ENCODE peak calls at places on chromosomes 1 and 21, in four cellular contexts. O, Y, B and U are unnamed samples.
A peak's percentile ranks its signal among the peaks of the same experiment; 100 is the strongest.

GRCh38 chr1:222829868-222830267 is 15.0 kb downstream of the DISP1 start:
- DNase-seq in O (peak; percentile 59), Y (no peak), B (no peak), U (no peak)

GRCh38 chr1:43432171-43432860 is 21.4 kb downstream of the HYI start:
- DNase-seq in O (no peak), B (no peak), Y (no peak), U (no peak)

GRCh38 chr21:32257952-32258785 is 20.7 kb downstream of the MIS18A start:
- DNase-seq in Y (no peak), O (peak; percentile 82), B (no peak), U (no peak)

GRCh38 chr1:93701619-93702018 is 20.0 kb upstream of the BCAR3 start:
- DNase-seq in Y (no peak), B (no peak), O (peak; percentile 98), U (no peak)

GRCh38 chr1:22976461-22977243 is 4.0 kb upstream of the LACTBL1 start:
- DNase-seq in B (no peak), Y (peak; percentile 29), O (peak; percentile 88), U (peak; percentile 21)

GRCh38 chr1:52574594-52574993 is 21.7 kb upstream of the TUT4 start:
- DNase-seq in B (no peak), O (peak; percentile 94), Y (no peak), U (no peak)

GRCh38 chr1:202061055-202061454 is 50.7 kb downstream of the ELF3 start:
- DNase-seq in O (no peak), B (no peak), Y (no peak), U (no peak)

GRCh38 chr1:41359211-41360073 is 1.8 kb upstream of the FOXO6 start:
- DNase-seq in B (no peak), O (peak; percentile 46), Y (no peak), U (no peak)

GRCh38 chr1:75130865-75131592 is 3.2 kb upstream of the LHX8 start:
- DNase-seq in Y (no peak), O (no peak), B (no peak), U (no peak)

GRCh38 chr1:47557086-47557866 is 119.4 kb downstream of the FOXD2 start:
- DNase-seq in B (no peak), Y (no peak), O (no peak), U (no peak)

GRCh38 chr1:160070243-160071163 is 543 bp upstream of the KCNJ10 start:
- DNase-seq in B (peak; percentile 62), Y (peak; percentile 55), O (peak; percentile 54), U (peak; percentile 55)

GRCh38 chr1:54571326-54571725 is 23.3 kb downstream of the ACOT11 start:
- DNase-seq in B (no peak), O (no peak), Y (no peak), U (no peak)

GRCh38 chr21:42057861-42058437 is 13.2 kb upstream of the UMODL1 start:
- DNase-seq in B (no peak), O (no peak), Y (no peak), U (no peak)

GRCh38 chr1:46137901-46138300 is 5.5 kb upstream of the PIK3R3 start:
- DNase-seq in B (no peak), Y (no peak), O (peak; percentile 79), U (no peak)

GRCh38 chr1:204475651-204476432 is 18.8 kb downstream of the PIK3C2B start:
- DNase-seq in O (no peak), B (no peak), Y (no peak), U (no peak)

GRCh38 chr1:94271373-94271772 is 34.0 kb upstream of the ARHGAP29 start:
- DNase-seq in O (no peak), Y (no peak), B (no peak), U (no peak)

GRCh38 chr1:1311107-1312104 is 3.0 kb downstream of the PUSL1 start:
- DNase-seq in B (no peak), Y (no peak), O (no peak), U (no peak)

GRCh38 chr1:82110366-82111254 is 309.9 kb downstream of the ADGRL2 start:
- DNase-seq in O (peak; percentile 7), Y (no peak), B (no peak), U (no peak)

GRCh38 chr1:184755226-184756065 is 788 bp upstream of the EDEM3 start:
- DNase-seq in B (no peak), O (peak; percentile 60), Y (peak; percentile 13), U (peak; percentile 7)

GRCh38 chr1:221308534-221309511 is 429.6 kb downstream of the HLX start:
- DNase-seq in Y (no peak), B (no peak), O (no peak), U (no peak)

GRCh38 chr21:45510466-45510955 is 31.7 kb downstream of the SLC19A1 start:
- DNase-seq in B (no peak), O (no peak), Y (no peak), U (no peak)

GRCh38 chr1:8845104-8846097 is 28.0 kb upstream of the RERE start:
- DNase-seq in B (no peak), O (no peak), Y (no peak), U (no peak)

GRCh38 chr1:198156111-198156744 is 570 bp upstream of the NEK7 start:
- DNase-seq in B (no peak), Y (peak; percentile 73), O (peak; percentile 81), U (peak; percentile 59)

GRCh38 chr21:44998086-44998620 is 58.3 kb downstream of the SLX9 start:
- DNase-seq in O (no peak), Y (no peak), B (no peak), U (no peak)

GRCh38 chr1:201999625-202000238 is 10.7 kb upstream of the ELF3 start:
- DNase-seq in Y (peak; percentile 2), B (no peak), O (peak; percentile 40), U (no peak)

GRCh38 chr1:53410691-53411090 is 48.5 kb upstream of the DMRTB1 start:
- DNase-seq in Y (no peak), B (no peak), O (no peak), U (no peak)

GRCh38 chr1:152906023-152906565 is 2.3 kb upstream of the IVL start:
- DNase-seq in O (peak; percentile 53), Y (no peak), B (no peak), U (no peak)

GRCh38 chr1:7149080-7149838 is 364.0 kb downstream of the CAMTA1 start:
- DNase-seq in B (no peak), Y (no peak), O (peak; percentile 6), U (no peak)

GRCh38 chr1:172185206-172185605 is 235.3 kb upstream of the C1orf105 start:
- DNase-seq in O (peak; percentile 41), Y (no peak), B (no peak), U (no peak)

GRCh38 chr21:42063206-42063577 is 7.9 kb upstream of the UMODL1 start:
- DNase-seq in B (no peak), O (no peak), Y (peak; percentile 8), U (no peak)

GRCh38 chr21:45104560-45104959 is 30.2 kb downstream of the ADARB1 start:
- DNase-seq in B (no peak), Y (no peak), O (no peak), U (no peak)